ENCODE peak calls at places on chromosomes 4 and X, in four cellular contexts. P is HepG2, N is K562, Q is GM12878. M is an unnamed sample.

GRCh38 chr4:5524900-5525299 is 183.5 kb downstream of the EVC2 start:
- DNase-seq in N (no peak), P (no peak), Q (no peak), M (peak)

GRCh38 chrX:105821471-105822081 is 763 bp upstream of the NRK start:
- DNase-seq in N (no peak), Q (no peak), P (no peak), M (peak)

GRCh38 chrX:97531824-97532223 is 648.1 kb downstream of the RPA4 start:
- DNase-seq in N (no peak), P (no peak), Q (no peak), M (no peak)

GRCh38 chrX:153906126-153906917 is 1.8 kb downstream of the AVPR2 start:
- DNase-seq in Q (no peak), N (no peak), P (no peak), M (no peak)

GRCh38 chr4:105666693-105667092 is 41.8 kb downstream of the INTS12 start:
- DNase-seq in P (no peak), N (no peak), Q (no peak), M (no peak)

GRCh38 chrX:30665471-30665870 is 12.2 kb downstream of the GK start:
- DNase-seq in Q (no peak), N (no peak), P (no peak), M (no peak)

GRCh38 chrX:103362504-103362903 is 6.2 kb downstream of the TCEAL9 start:
- DNase-seq in Q (no peak), P (peak), N (no peak), M (no peak)

GRCh38 chr4:147984065-147984777 is 252.3 kb downstream of the ARHGAP10 start:
- DNase-seq in N (peak), Q (no peak), P (peak), M (peak)

GRCh38 chr4:101774807-101775206 is 15.7 kb upstream of the BANK1 start:
- DNase-seq in N (no peak), Q (no peak), P (peak), M (no peak)

GRCh38 chrX:104335765-104336164 is 81.0 kb upstream of the ESX1 start:
- DNase-seq in Q (no peak), P (no peak), N (no peak), M (no peak)

DNA sequence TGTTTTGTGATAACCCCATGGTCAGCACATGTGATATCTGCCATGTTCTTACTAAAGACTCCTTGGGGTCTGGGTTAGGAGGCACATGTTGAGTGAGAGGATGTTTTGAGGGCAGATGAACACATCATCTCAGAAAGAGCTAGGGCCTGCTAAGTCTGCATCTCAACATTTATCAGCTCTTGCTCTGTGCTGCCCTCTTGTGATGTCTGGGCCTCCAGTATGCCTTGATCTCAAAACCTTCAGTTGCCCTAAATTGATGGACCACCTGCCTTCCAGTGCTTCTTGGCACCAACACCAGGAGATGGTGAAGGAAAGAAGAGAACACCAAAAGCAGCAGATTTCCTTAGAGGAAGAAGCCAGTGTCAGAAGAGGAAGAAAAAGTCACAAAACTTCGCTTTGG is 22.5 kb downstream of the MID1 start:
- DNase-seq in P (peak), N (no peak), Q (no peak), M (no peak)
- TF ChIP-seq YY1 in P (no peak), N (no peak), Q (no peak), M (no peak)

DNA sequence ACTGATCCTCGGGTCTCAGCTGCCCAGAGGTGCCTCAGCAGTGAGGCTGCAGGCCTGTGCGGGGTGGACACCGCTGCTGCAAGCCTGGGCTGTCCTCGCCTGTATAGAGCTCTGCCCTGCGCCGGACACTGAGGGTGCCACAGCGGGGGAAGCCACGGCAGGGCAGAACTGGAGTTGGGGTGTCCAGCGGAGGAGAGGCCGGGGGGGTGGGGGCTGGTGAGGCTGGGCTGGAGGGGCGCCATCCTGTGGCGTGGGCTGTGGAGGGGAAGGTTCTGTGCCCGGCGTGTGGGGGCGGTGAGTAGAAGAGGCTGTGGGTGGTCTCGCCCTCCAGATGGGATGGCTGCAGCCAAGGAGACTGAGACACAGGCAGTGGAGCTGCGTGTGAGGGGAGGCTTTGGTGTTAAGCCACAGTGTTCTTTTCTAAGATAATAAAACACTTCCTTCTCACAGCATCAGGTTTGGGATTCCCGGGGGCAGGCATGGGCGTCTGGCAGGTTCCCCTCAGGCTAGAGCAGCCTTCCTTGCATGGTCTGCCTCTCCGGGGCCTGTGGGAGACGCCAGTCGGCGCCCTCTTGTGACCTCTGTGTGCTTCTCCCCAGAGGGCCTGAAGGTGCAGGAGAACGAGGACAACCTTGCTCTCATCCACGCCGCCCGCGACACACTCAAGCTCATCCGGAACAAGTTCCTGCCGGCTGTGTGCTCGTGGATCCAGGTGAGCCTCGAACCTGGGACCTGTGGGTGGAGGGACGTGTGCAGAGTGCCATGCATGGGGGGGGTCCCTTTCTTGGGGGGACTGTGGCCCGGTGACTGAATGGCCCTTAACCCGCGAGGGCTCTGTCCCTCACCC is 7.4 kb downstream of the UVSSA start:
- DNase-seq in Q (no peak), P (no peak), N (no peak), M (no peak)
- TF ChIP-seq SMC3 in Q (no peak), P (no peak), N (no peak), M (no peak)

GRCh38 chr4:68592673-68593072 is 16.6 kb upstream of the UGT2B17 start:
- DNase-seq in N (no peak), P (no peak), Q (no peak), M (no peak)

GRCh38 chr4:68599150-68599549 is 23.0 kb upstream of the UGT2B17 start:
- DNase-seq in P (peak), N (no peak), Q (no peak), M (no peak)

GRCh38 chr4:68594678-68595077 is 18.6 kb upstream of the UGT2B17 start:
- DNase-seq in P (no peak), Q (no peak), N (no peak), M (no peak)

GRCh38 chr4:68597489-68597888 is 21.4 kb upstream of the UGT2B17 start:
- DNase-seq in N (no peak), P (peak), Q (no peak), M (no peak)
- TF ChIP-seq CTCF in N (no peak), P (no peak), Q (no peak), M (no peak)

GRCh38 chr4:10809905-10810304 is 125.3 kb upstream of the CLNK start:
- DNase-seq in P (no peak), N (no peak), Q (peak), M (no peak)
- TF ChIP-seq YY1 in P (no peak), N (no peak), Q (no peak), M (no peak)

DNA sequence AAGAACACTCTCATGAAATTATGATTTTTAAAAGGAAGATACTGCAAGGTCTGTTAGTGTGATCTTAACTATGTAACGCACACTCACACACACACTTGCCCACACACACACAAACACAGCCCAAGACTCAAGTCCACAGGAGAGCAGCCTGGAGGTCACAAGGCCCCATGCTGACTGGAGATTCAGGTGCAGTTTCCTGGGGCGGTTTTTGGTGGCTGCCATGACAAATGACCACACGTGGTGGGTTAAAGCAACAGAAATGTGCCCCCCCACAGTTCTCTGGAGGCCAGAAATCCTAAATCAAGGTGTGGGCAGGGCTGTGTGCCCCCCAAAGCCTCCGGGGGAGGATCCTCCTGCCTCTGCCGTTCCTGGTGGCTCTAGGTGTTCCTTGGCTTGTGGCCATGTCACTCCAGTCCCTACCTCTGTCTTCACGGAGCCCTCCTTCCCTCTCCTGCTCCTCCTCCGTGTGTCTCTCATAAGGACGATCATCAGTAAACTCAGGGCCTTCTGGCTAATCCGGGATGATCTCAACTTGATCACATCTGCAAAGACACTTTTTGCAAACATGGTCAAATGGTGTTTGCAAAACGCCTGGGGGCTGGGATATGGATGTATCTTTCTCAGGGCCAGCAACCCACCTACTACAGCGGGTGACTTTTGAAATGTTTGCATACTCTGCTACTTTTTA is 9.7 kb upstream of the HTRA3 start:
- DNase-seq in N (no peak), Q (no peak), P (no peak), M (no peak)
- TF ChIP-seq SMC3 in N (no peak), Q (no peak), P (no peak), M (no peak)

GRCh38 chrX:34365482-34365881 is 233.4 kb upstream of the FAM47A start:
- DNase-seq in N (no peak), P (no peak), Q (no peak), M (no peak)
- TF ChIP-seq CTCF in N (no peak), P (no peak), Q (no peak), M (peak)

GRCh38 chr4:183118585-183118984 is 19.5 kb downstream of the WWC2 start:
- DNase-seq in N (no peak), P (no peak), Q (no peak), M (no peak)
- TF ChIP-seq YY1 in N (no peak), P (no peak), Q (no peak), M (no peak)

M was measured in SK-N-SH.